ENCODE peak calls at places on chromosome 15, in ten cellular contexts. R is esophagus squamous epithelium, T is Caco-2, A is heart left ventricle, D is fibroblast of pulmonary artery, J is tibial nerve, C is AG09309, K is A549, N is RWPE2, E is kidney. Y is an unnamed sample.

GRCh38 chr15:38928431-38928830 is 363.8 kb upstream of the RASGRP1 start:
- DNase-seq in A (no peak), N (no peak), E (no peak), R (no peak), T (no peak), K (no peak), C (no peak), D (no peak), J (no peak), Y (no peak)

GRCh38 chr15:90889736-90890456 is 5.6 kb downstream of the FES start:
- DNase-seq in J (no peak), D (no peak), E (peak), R (no peak), N (no peak), T (no peak), C (no peak), K (no peak), A (no peak), Y (no peak)

GRCh38 chr15:64877435-64877834 is 34.3 kb upstream of the ANKDD1A start:
- DNase-seq in N (peak), T (no peak), K (no peak), C (no peak), E (peak), A (peak), R (no peak), J (peak), D (peak), Y (peak)

GRCh38 chr15:100285641-100286295 is 56.0 kb downstream of the ADAMTS17 start:
- DNase-seq in D (no peak), C (no peak), E (no peak), J (no peak), A (no peak), N (peak), T (no peak), R (no peak), K (no peak), Y (no peak)

GRCh38 chr15:26082833-26083174 is 219.7 kb upstream of the ATP10A start:
- DNase-seq in E (no peak), T (no peak), N (no peak), A (no peak), J (peak), D (peak), C (no peak), K (no peak), R (no peak), Y (no peak)

GRCh38 chr15:39629376-39629775 is 48.5 kb downstream of the THBS1 start:
- DNase-seq in J (no peak), R (no peak), E (peak), K (no peak), T (no peak), N (peak), C (no peak), D (peak), A (no peak), Y (no peak)

GRCh38 chr15:56871180-56871579 is 47.3 kb upstream of the TCF12 start:
- DNase-seq in D (peak), N (no peak), E (no peak), R (no peak), C (peak), K (peak), A (no peak), J (no peak), T (no peak), Y (no peak)

GRCh38 chr15:58247803-58248503 is 109.8 kb downstream of the AQP9 start:
- DNase-seq in K (no peak), R (no peak), D (peak), C (no peak), E (no peak), A (peak), N (no peak), T (peak), J (no peak), Y (peak)

GRCh38 chr15:74343797-74344127 is 23.7 kb downstream of the CYP11A1 start:
- DNase-seq in D (no peak), T (no peak), J (no peak), N (no peak), C (no peak), E (no peak), A (no peak), R (no peak), K (no peak), Y (no peak)

GRCh38 chr15:32649336-32649735 is 7.8 kb downstream of the SCG5 start:
- DNase-seq in E (no peak), N (no peak), D (peak), C (no peak), J (no peak), A (no peak), T (peak), R (no peak), K (peak), Y (no peak)

GRCh38 chr15:28786521-28786920 is 61.9 kb downstream of the GOLGA6L7 start:
- DNase-seq in R (no peak), C (peak), N (no peak), T (no peak), J (no peak), A (no peak), E (no peak), D (peak), K (no peak), Y (no peak)

DNA sequence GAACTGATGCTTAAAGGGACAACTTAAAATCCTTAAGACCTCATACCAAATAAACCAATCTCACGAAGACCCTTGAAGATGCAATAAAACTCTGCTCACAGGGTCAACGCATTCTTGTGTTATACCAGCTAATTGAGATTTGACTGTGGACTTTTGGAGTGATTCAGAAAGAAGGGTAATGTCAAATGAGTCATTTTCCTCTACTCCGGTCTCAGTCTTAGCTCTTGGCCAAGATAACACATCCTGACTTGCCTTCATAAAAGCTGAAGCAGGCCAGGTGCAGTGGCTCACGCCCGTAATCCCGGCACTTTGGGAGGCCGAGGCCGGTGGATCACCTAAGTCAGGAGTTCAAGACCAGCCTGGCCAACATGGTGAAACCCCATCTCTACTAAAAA is 3.8 kb downstream of the PKM start:
- DNase-seq in E (no peak), N (peak), A (no peak), C (peak), T (no peak), R (no peak), K (peak), J (no peak), D (peak), Y (no peak)
- H3K4me3 ChIP-seq in E (no peak), N (peak), A (no peak), C (peak), T (no peak), R (peak), K (peak), J (no peak), D (peak), Y (no peak)

DNA sequence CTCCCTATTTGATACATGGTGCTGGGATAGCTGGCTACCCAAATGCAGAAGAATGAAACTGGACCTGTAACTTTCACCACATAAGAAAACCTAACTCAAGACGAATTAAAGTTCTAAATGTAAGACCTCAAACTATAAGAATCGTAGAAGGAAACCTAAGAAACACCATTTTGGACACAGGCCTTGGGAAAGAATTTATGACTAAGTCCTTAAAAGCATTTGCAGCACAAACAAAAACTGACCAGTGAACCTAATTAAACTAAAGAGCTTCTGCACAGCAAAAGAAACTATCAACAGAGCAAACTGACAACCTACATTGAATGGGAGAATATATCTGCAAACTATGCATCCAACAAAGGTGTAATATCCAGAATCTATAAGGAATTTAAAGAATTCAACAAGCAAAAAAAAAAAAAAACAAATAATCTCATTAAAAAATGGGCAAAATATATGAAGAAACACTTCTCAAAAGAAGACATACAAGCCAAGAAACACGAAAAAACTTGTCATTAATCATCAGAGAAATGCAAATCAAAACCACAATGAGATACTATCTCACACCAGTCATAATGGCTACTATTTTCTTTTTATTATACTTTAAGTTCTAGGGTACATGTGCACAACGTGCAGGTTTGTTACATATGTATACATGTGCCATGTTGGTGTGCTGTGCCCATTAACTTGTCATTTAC is 37.0 kb downstream of the HDGFL3 start:
- DNase-seq in K (no peak), R (no peak), D (peak), J (no peak), A (no peak), E (no peak), C (no peak), T (no peak), N (no peak), Y (no peak)
- TF ChIP-seq CTCF in K (no peak), R (no peak), D (no peak), J (no peak), A (no peak), E (no peak), C (no peak), T (no peak), N (no peak), Y (no peak)

GRCh38 chr15:51837784-51838183 is 8.3 kb downstream of the TMOD3 start:
- DNase-seq in T (no peak), C (no peak), N (no peak), D (peak), E (no peak), K (peak), R (no peak), J (no peak), A (no peak), Y (no peak)
- H3K4me3 ChIP-seq in T (no peak), C (no peak), N (no peak), D (no peak), E (peak), K (no peak), R (no peak), J (no peak), A (no peak), Y (no peak)

DNA sequence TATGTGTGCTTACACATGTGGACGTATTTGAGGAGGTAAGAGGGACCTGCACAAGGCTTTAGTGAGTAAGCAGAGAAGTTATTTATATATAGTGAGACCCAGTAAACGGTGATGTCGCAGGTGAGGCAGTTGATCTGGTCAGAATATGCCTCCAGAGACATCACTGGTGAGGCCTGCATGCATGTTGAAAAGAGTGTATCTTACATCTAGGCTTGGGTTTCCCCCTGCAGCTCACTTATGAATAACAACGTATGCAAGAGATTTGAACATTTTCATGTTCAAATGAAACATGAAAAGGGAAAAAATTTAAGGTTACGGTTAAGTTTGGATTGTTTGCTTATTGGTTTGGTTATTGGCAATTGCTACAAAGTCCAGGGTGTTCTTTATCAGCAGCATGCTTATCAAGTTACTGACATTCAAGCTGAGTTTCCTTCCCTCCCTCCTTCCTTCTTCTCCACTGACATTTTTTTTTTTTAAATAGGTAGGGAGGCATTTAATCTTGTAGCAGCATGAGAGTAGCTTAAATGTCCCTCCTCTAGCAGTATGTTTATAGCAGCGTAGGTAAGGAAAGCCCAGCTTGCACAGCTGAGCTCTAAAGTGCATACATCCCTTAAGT is 123.2 kb downstream of the IGF1R start:
- DNase-seq in R (no peak), N (no peak), E (no peak), T (no peak), C (no peak), K (no peak), A (no peak), J (no peak), D (no peak), Y (no peak)
- TF ChIP-seq CTCF in R (no peak), N (peak), E (no peak), T (no peak), C (no peak), K (no peak), A (no peak), J (no peak), D (no peak), Y (no peak)